ENCODE peak calls at places on chromosome 16, in eight cellular contexts. One of them, this sample, is unnamed. For H3K9me3, the result is how much of the 10 kb centered on the place peaks cover.

GRCh38 chr16:81526935-81527334 is 82.3 kb downstream of the CMIP start:
- DNase-seq in OCI-LY7: no peak
- DNase-seq in PC-3: no peak
- DNase-seq in MM.1S: no peak
- DNase-seq in SK-N-SH: no peak
- DNase-seq in hepatocyte: peak
- DNase-seq in HCT116: no peak
- DNase-seq in GM23248: peak
- DNase-seq in this sample: no peak

GRCh38 chr16:25897677-25898076 is 205.9 kb downstream of the HS3ST4 start:
- DNase-seq in OCI-LY7: no peak
- DNase-seq in HCT116: no peak
- DNase-seq in hepatocyte: no peak
- DNase-seq in MM.1S: peak
- DNase-seq in SK-N-SH: no peak
- DNase-seq in GM23248: no peak
- DNase-seq in PC-3: no peak
- DNase-seq in this sample: no peak

GRCh38 chr16:31876955-31877828 is 3.6 kb downstream of the ZNF267 start:
- DNase-seq in OCI-LY7: no peak
- DNase-seq in PC-3: peak
- DNase-seq in SK-N-SH: no peak
- DNase-seq in hepatocyte: peak
- DNase-seq in MM.1S: peak
- DNase-seq in HCT116: no peak
- DNase-seq in GM23248: peak
- DNase-seq in this sample: no peak

GRCh38 chr16:86946981-86947380 is 368.6 kb downstream of the FOXL1 start:
- DNase-seq in MM.1S: no peak
- DNase-seq in GM23248: no peak
- DNase-seq in hepatocyte: no peak
- DNase-seq in PC-3: no peak
- DNase-seq in HCT116: no peak
- DNase-seq in OCI-LY7: no peak
- DNase-seq in SK-N-SH: no peak
- DNase-seq in this sample: no peak

GRCh38 chr16:19559242-19559910 is 3.9 kb downstream of the VPS35L start:
- DNase-seq in MM.1S: peak
- DNase-seq in hepatocyte: peak
- DNase-seq in HCT116: peak
- DNase-seq in PC-3: peak
- DNase-seq in SK-N-SH: peak
- DNase-seq in OCI-LY7: peak
- DNase-seq in GM23248: peak
- DNase-seq in this sample: peak

GRCh38 chr16:17252064-17252463 is 218.7 kb downstream of the XYLT1 start:
- DNase-seq in OCI-LY7: peak
- DNase-seq in SK-N-SH: no peak
- DNase-seq in MM.1S: no peak
- DNase-seq in HCT116: no peak
- DNase-seq in GM23248: peak
- DNase-seq in PC-3: no peak
- DNase-seq in hepatocyte: no peak
- DNase-seq in this sample: no peak

GRCh38 chr16:30054451-30054850 is 11.1 kb upstream of the ALDOA start:
- DNase-seq in SK-N-SH: no peak
- DNase-seq in GM23248: no peak
- DNase-seq in HCT116: no peak
- DNase-seq in PC-3: no peak
- DNase-seq in OCI-LY7: no peak
- DNase-seq in MM.1S: no peak
- DNase-seq in hepatocyte: no peak
- DNase-seq in this sample: no peak

GRCh38 chr16:71722801-71723536 is 1.5 kb downstream of the PHLPP2 start:
- DNase-seq in hepatocyte: peak
- DNase-seq in HCT116: peak
- DNase-seq in MM.1S: peak
- DNase-seq in OCI-LY7: peak
- DNase-seq in GM23248: peak
- DNase-seq in PC-3: peak
- DNase-seq in SK-N-SH: peak
- DNase-seq in this sample: peak

GRCh38 chr16:17461951-17462729 is 8.6 kb downstream of the XYLT1 start:
- DNase-seq in GM23248: no peak
- DNase-seq in PC-3: no peak
- DNase-seq in MM.1S: peak
- DNase-seq in SK-N-SH: no peak
- DNase-seq in HCT116: no peak
- DNase-seq in hepatocyte: no peak
- DNase-seq in OCI-LY7: peak
- DNase-seq in this sample: peak

GRCh38 chr16:52963471-52963870 is 89.2 kb downstream of the CHD9NB start:
- DNase-seq in PC-3: peak
- DNase-seq in hepatocyte: no peak
- DNase-seq in OCI-LY7: no peak
- DNase-seq in SK-N-SH: no peak
- DNase-seq in HCT116: no peak
- DNase-seq in MM.1S: no peak
- DNase-seq in GM23248: no peak
- DNase-seq in this sample: peak
- H3K4me3 ChIP-seq in PC-3: no peak
- H3K4me3 ChIP-seq in hepatocyte: no peak
- H3K4me3 ChIP-seq in OCI-LY7: no peak
- H3K4me3 ChIP-seq in SK-N-SH: no peak
- H3K4me3 ChIP-seq in HCT116: no peak
- H3K4me3 ChIP-seq in MM.1S: no peak
- H3K4me3 ChIP-seq in GM23248: no peak
- H3K4me3 ChIP-seq in this sample: no peak

GRCh38 chr16:35310999-35311398 is 1851.6 kb downstream of the TP53TG3F start:
- DNase-seq in GM23248: no peak
- DNase-seq in MM.1S: no peak
- DNase-seq in HCT116: no peak
- DNase-seq in PC-3: no peak
- DNase-seq in OCI-LY7: no peak
- DNase-seq in hepatocyte: no peak
- DNase-seq in SK-N-SH: no peak
- DNase-seq in this sample: no peak
- H3K9me3 ChIP-seq in GM23248: under half
- H3K9me3 ChIP-seq in MM.1S: under half
- H3K9me3 ChIP-seq in HCT116: under half
- H3K9me3 ChIP-seq in PC-3: under half
- H3K9me3 ChIP-seq in OCI-LY7: under half
- H3K9me3 ChIP-seq in hepatocyte: under half
- H3K9me3 ChIP-seq in SK-N-SH: under half
- H3K9me3 ChIP-seq in this sample: under half

DNA sequence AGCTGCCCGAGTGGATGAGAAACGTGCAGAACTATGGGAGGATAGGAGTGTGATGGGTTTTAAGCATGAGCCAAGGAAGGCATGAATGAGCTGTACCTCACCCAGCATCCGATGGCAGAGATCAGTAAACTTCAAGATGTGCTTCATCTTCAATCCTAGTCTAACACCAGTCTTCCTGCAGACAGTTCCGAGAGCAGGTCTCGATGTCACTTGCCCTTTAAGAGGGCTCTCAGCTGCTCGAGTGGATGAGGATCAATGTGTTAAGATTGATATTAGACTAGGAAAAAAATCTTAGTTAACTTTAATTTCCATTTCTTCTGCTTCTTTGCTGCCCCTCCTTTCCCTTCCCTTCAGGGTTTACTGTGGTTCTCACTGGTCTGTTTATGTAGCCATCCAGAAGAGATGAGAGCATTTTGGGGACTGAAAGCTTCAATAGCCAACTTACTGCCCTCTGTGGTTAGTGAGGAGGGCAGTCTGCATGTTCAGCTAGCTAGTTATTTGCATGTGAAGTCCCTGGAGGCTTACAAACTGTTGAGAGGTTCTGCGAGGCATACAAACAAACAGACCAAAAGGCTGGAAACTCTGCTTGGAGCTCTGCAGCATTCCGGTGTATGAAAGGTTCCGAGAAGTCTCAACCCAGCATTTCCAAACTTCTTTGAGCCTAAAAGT is 15.3 kb downstream of the KLHL36 start:
- DNase-seq in hepatocyte: no peak
- DNase-seq in HCT116: no peak
- DNase-seq in PC-3: no peak
- DNase-seq in OCI-LY7: peak
- DNase-seq in SK-N-SH: no peak
- DNase-seq in MM.1S: peak
- DNase-seq in GM23248: no peak
- DNase-seq in this sample: no peak
- TF ChIP-seq EZH2phosphoT487 in hepatocyte: no peak
- TF ChIP-seq EZH2phosphoT487 in HCT116: no peak
- TF ChIP-seq EZH2phosphoT487 in PC-3: no peak
- TF ChIP-seq EZH2phosphoT487 in OCI-LY7: no peak
- TF ChIP-seq EZH2phosphoT487 in SK-N-SH: no peak
- TF ChIP-seq EZH2phosphoT487 in MM.1S: no peak
- TF ChIP-seq EZH2phosphoT487 in GM23248: no peak
- TF ChIP-seq EZH2phosphoT487 in this sample: no peak

DNA sequence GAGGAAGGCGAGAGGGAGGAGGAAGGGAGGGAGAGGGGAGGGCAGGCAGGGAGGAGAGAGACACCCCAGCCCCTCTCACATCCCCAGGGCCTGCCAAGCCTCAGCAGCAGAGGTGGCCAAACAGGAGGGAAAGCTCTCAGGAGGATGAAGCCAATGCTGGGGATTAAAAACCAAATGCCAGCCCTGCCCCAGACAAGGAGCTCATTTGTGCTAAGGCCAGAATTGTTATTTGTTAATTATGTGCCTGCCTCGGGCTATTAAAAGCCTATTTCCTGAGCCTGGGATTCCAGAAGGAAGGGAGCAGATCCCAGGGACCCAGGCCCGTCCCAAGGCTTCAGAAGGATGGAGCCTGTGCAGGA is 27.9 kb upstream of the GINS2 start:
- DNase-seq in SK-N-SH: peak
- DNase-seq in OCI-LY7: no peak
- DNase-seq in PC-3: no peak
- DNase-seq in GM23248: no peak
- DNase-seq in MM.1S: no peak
- DNase-seq in hepatocyte: no peak
- DNase-seq in HCT116: no peak
- DNase-seq in this sample: no peak
- H3K4me3 ChIP-seq in SK-N-SH: no peak
- H3K4me3 ChIP-seq in OCI-LY7: no peak
- H3K4me3 ChIP-seq in PC-3: no peak
- H3K4me3 ChIP-seq in GM23248: no peak
- H3K4me3 ChIP-seq in MM.1S: no peak
- H3K4me3 ChIP-seq in hepatocyte: no peak
- H3K4me3 ChIP-seq in HCT116: no peak
- H3K4me3 ChIP-seq in this sample: no peak

GRCh38 chr16:83473109-83473508 is 334.7 kb upstream of the HSBP1 start:
- DNase-seq in HCT116: no peak
- DNase-seq in OCI-LY7: no peak
- DNase-seq in GM23248: peak
- DNase-seq in SK-N-SH: no peak
- DNase-seq in hepatocyte: peak
- DNase-seq in PC-3: no peak
- DNase-seq in MM.1S: no peak
- DNase-seq in this sample: no peak

GRCh38 chr16:83473926-83474660 is 333.7 kb upstream of the HSBP1 start:
- DNase-seq in PC-3: no peak
- DNase-seq in HCT116: no peak
- DNase-seq in OCI-LY7: no peak
- DNase-seq in hepatocyte: no peak
- DNase-seq in SK-N-SH: no peak
- DNase-seq in GM23248: no peak
- DNase-seq in MM.1S: no peak
- DNase-seq in this sample: no peak

GRCh38 chr16:83475108-83475507 is 332.7 kb upstream of the HSBP1 start:
- DNase-seq in OCI-LY7: no peak
- DNase-seq in hepatocyte: no peak
- DNase-seq in PC-3: peak
- DNase-seq in MM.1S: no peak
- DNase-seq in SK-N-SH: no peak
- DNase-seq in HCT116: no peak
- DNase-seq in GM23248: no peak
- DNase-seq in this sample: no peak

GRCh38 chr16:83470406-83470805 is 337.4 kb upstream of the HSBP1 start:
- DNase-seq in PC-3: no peak
- DNase-seq in GM23248: peak
- DNase-seq in SK-N-SH: no peak
- DNase-seq in OCI-LY7: no peak
- DNase-seq in hepatocyte: no peak
- DNase-seq in MM.1S: no peak
- DNase-seq in HCT116: no peak
- DNase-seq in this sample: no peak
- H3K9me3 ChIP-seq in PC-3: under half
- H3K9me3 ChIP-seq in GM23248: under half
- H3K9me3 ChIP-seq in SK-N-SH: under half
- H3K9me3 ChIP-seq in OCI-LY7: under half
- H3K9me3 ChIP-seq in hepatocyte: under half
- H3K9me3 ChIP-seq in MM.1S: under half
- H3K9me3 ChIP-seq in HCT116: under half
- H3K9me3 ChIP-seq in this sample: under half

GRCh38 chr16:1162701-1163566 is 10.0 kb downstream of the CACNA1H start:
- DNase-seq in PC-3: no peak
- DNase-seq in MM.1S: no peak
- DNase-seq in GM23248: no peak
- DNase-seq in HCT116: no peak
- DNase-seq in hepatocyte: no peak
- DNase-seq in OCI-LY7: no peak
- DNase-seq in SK-N-SH: no peak
- DNase-seq in this sample: no peak
- TF ChIP-seq EZH2phosphoT487 in PC-3: no peak
- TF ChIP-seq EZH2phosphoT487 in MM.1S: no peak
- TF ChIP-seq EZH2phosphoT487 in GM23248: no peak
- TF ChIP-seq EZH2phosphoT487 in HCT116: no peak
- TF ChIP-seq EZH2phosphoT487 in hepatocyte: no peak
- TF ChIP-seq EZH2phosphoT487 in OCI-LY7: no peak
- TF ChIP-seq EZH2phosphoT487 in SK-N-SH: no peak
- TF ChIP-seq EZH2phosphoT487 in this sample: no peak

GRCh38 chr16:87952751-87953150 is 1.5 kb downstream of the BANP start:
- DNase-seq in GM23248: no peak
- DNase-seq in MM.1S: no peak
- DNase-seq in SK-N-SH: no peak
- DNase-seq in HCT116: no peak
- DNase-seq in PC-3: no peak
- DNase-seq in OCI-LY7: no peak
- DNase-seq in hepatocyte: no peak
- DNase-seq in this sample: no peak
- H3K4me3 ChIP-seq in GM23248: peak
- H3K4me3 ChIP-seq in MM.1S: no peak
- H3K4me3 ChIP-seq in SK-N-SH: peak
- H3K4me3 ChIP-seq in HCT116: peak
- H3K4me3 ChIP-seq in PC-3: peak
- H3K4me3 ChIP-seq in OCI-LY7: peak
- H3K4me3 ChIP-seq in hepatocyte: peak
- H3K4me3 ChIP-seq in this sample: peak

This sample was measured in neural progenitor cell.